ENCODE peak calls at places on chromosomes 12 and 14, in eight cellular contexts. K is mammary epithelial cell, V is K562, F is HepG2, U is astrocyte, Y is neural progenitor cell, X is fibroblast of lung, G is A673. T is an unnamed sample.

GRCh38 chr12:132955094-132955932 is 793 bp downstream of the ZNF605 start:
- DNase-seq in Y (peak), U (peak), V (no peak), G (peak), F (peak), X (peak), K (peak), T (no peak)

GRCh38 chr14:101557811-101558738 is 3.2 kb upstream of the DIO3 start:
- DNase-seq in F (peak), K (no peak), G (no peak), Y (peak), X (no peak), U (no peak), V (peak), T (no peak)

GRCh38 chr14:20327005-20327869 is 5.8 kb downstream of the CCNB1IP1 start:
- DNase-seq in Y (peak), F (peak), V (peak), X (peak), K (peak), G (peak), U (peak), T (no peak)

GRCh38 chr14:75399819-75400678 is 27.8 kb upstream of the JDP2 start:
- DNase-seq in V (no peak), U (no peak), K (peak), G (peak), Y (no peak), F (no peak), X (peak), T (peak)

GRCh38 chr12:124609041-124609984 is 41.9 kb upstream of the NCOR2 start:
- DNase-seq in F (peak), Y (no peak), V (peak), K (peak), G (peak), X (peak), U (no peak), T (peak)

GRCh38 chr14:59333668-59334067 is 131.5 kb downstream of the GPR135 start:
- DNase-seq in X (peak), G (peak), Y (no peak), U (peak), V (no peak), K (peak), F (peak), T (no peak)

GRCh38 chr14:84965279-84965678 is 564.7 kb upstream of the FLRT2 start:
- DNase-seq in U (no peak), F (no peak), G (no peak), K (no peak), X (no peak), Y (no peak), V (no peak), T (no peak)

GRCh38 chr14:29442720-29443119 is 484.9 kb downstream of the PRKD1 start:
- DNase-seq in G (peak), K (peak), Y (no peak), V (no peak), U (peak), F (no peak), X (peak), T (no peak)

GRCh38 chr14:103116645-103117044 is 6.6 kb upstream of the TNFAIP2 start:
- DNase-seq in U (no peak), G (no peak), Y (no peak), V (peak), F (no peak), X (no peak), K (no peak), T (no peak)

GRCh38 chr14:104770851-104771272 is 17.9 kb downstream of the SIVA1 start:
- DNase-seq in Y (no peak), X (no peak), F (no peak), U (no peak), V (peak), K (no peak), G (peak), T (no peak)

GRCh38 chr14:99821519-99822165 is 28.4 kb downstream of the EML1 start:
- DNase-seq in F (no peak), G (no peak), Y (no peak), K (peak), V (peak), X (peak), U (peak), T (peak)

GRCh38 chr12:108772247-108772646 is 40.9 kb upstream of the CORO1C start:
- DNase-seq in F (no peak), K (no peak), G (no peak), V (peak), U (no peak), X (no peak), Y (no peak), T (no peak)

GRCh38 chr14:46368275-46368674 is 283.3 kb downstream of the RPL10L start:
- DNase-seq in G (no peak), U (no peak), K (no peak), F (no peak), Y (no peak), X (no peak), V (no peak), T (no peak)

GRCh38 chr12:67981236-67982164 is 7.7 kb upstream of the IFNG-AS1 start:
- DNase-seq in V (no peak), F (no peak), K (peak), U (peak), G (peak), X (peak), Y (no peak), T (no peak)

GRCh38 chr14:93234798-93235197 is 27.7 kb downstream of the UBR7 start:
- DNase-seq in K (peak), Y (peak), U (peak), F (no peak), X (peak), G (no peak), V (no peak), T (no peak)

GRCh38 chr14:96086574-96087077 is 47.5 kb downstream of the C14orf132 start:
- DNase-seq in V (no peak), K (peak), Y (no peak), X (peak), G (no peak), U (peak), F (no peak), T (no peak)

GRCh38 chr12:25121916-25122315 is 73.0 kb downstream of the DNAI7 start:
- DNase-seq in F (no peak), Y (no peak), X (peak), V (no peak), U (peak), G (no peak), K (peak), T (no peak)

GRCh38 chr12:58554522-58555157 is 365.7 kb downstream of the LRIG3 start:
- DNase-seq in Y (no peak), U (no peak), K (no peak), X (peak), V (no peak), F (no peak), G (no peak), T (no peak)

GRCh38 chr14:72633551-72633950 is 260.4 kb downstream of the DPF3 start:
- DNase-seq in Y (no peak), K (no peak), G (no peak), U (no peak), V (no peak), X (no peak), F (no peak), T (no peak)

GRCh38 chr14:72665259-72665658 is 228.6 kb downstream of the DPF3 start:
- DNase-seq in U (peak), V (no peak), G (no peak), K (peak), X (peak), Y (no peak), F (peak), T (no peak)

GRCh38 chr14:69321601-69322330 is 61.8 kb downstream of the GALNT16 start:
- DNase-seq in G (no peak), Y (no peak), V (no peak), F (no peak), K (no peak), X (no peak), U (no peak), T (no peak)

GRCh38 chr12:15346488-15346887 is 24.2 kb downstream of the PTPRO start:
- DNase-seq in U (no peak), G (no peak), X (no peak), V (no peak), K (no peak), F (no peak), Y (no peak), T (no peak)

GRCh38 chr12:75542942-75543341 is 31.5 kb upstream of the KRR1 start:
- DNase-seq in X (peak), U (no peak), F (no peak), Y (no peak), G (no peak), V (no peak), K (no peak), T (no peak)

GRCh38 chr12:1927751-1928351 is 9.4 kb upstream of the CACNA2D4 start:
- DNase-seq in F (no peak), U (no peak), G (no peak), K (no peak), Y (no peak), X (no peak), V (no peak), T (no peak)

GRCh38 chr14:103239751-103240150 is 94.3 kb upstream of the EIF5 start:
- DNase-seq in Y (no peak), G (no peak), F (no peak), K (no peak), U (no peak), V (no peak), X (no peak), T (no peak)

GRCh38 chr12:54054442-54055332 is 1.1 kb downstream of the HOXC4 start:
- DNase-seq in F (no peak), V (no peak), U (no peak), Y (no peak), K (no peak), X (no peak), G (peak), T (no peak)
- H3K4me3 ChIP-seq in F (no peak), V (no peak), U (peak), Y (no peak), K (peak), X (peak), G (peak), T (no peak)

DNA sequence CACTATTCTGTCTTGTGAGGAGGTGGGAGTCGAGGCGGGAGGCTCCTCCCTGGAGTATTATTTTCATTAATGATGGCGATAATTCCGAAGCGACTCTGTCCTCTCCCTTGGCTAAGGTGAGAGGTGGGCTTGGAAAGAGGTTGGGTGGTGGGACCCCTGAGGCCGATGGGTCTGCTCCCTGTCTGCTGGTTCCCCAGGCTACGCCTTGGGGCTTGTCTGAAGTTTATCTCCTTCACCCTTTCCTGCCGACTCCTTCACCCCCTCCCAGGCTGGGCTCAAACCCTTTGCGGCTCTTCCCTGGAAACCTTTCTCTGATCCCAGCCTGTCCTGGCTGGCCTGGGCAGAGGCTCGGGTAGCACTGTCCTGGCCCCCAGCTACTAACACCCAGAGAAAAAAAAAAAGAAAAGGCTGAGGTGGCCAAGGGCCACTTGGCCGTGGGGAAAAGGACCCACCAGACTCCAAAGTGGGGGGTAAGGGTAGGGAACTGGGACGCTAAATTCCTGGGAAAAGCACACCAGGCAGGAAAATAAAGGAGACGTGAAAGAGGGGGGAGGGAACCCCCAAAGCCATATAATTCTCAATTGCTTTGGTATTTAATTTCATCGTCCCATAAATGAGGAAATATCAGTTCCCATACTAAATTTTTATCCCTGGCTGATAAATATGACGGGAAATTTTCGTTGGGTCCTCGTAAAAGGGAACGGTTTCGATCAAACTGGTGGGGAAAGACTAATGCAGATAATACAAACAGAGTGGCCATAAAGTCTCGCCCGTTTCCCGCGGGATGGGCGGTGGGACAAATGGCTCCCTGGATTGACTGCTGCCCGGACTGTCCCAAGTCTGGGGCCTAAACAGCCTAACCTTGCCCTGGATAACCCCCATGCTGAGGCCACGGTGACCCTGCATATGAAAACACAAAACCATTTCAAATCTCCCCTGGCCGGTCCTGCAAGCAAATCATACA is 2.0 kb upstream of the HOXC10 start:
- DNase-seq in X (no peak), U (no peak), F (no peak), Y (no peak), K (no peak), G (no peak), V (no peak), T (no peak)
- TF ChIP-seq EZH2 in X (no peak), U (no peak), F (no peak), Y (no peak), K (no peak), G (no peak), V (no peak), T (no peak)

GRCh38 chr12:55814257-55814656 is 3.3 kb downstream of the SARNP start:
- DNase-seq in X (no peak), F (no peak), G (no peak), K (no peak), Y (no peak), V (no peak), U (no peak), T (no peak)
- H3K4me3 ChIP-seq in X (no peak), F (no peak), G (no peak), K (no peak), Y (no peak), V (no peak), U (no peak), T (no peak)

GRCh38 chr12:114682920-114683708 is 861 bp downstream of the TBX3 start:
- DNase-seq in Y (peak), F (no peak), X (no peak), V (no peak), U (no peak), K (peak), G (peak), T (no peak)
- TF ChIP-seq EZH2 in Y (peak), F (no peak), X (no peak), V (no peak), U (no peak), K (no peak), G (peak), T (no peak)

GRCh38 chr12:32501835-32502333 is 102.5 kb downstream of the FGD4 start:
- DNase-seq in V (no peak), F (peak), X (peak), Y (peak), K (peak), G (peak), U (peak), T (peak)

GRCh38 chr12:32504626-32505025 is 105.3 kb downstream of the FGD4 start:
- DNase-seq in K (peak), U (no peak), X (no peak), V (no peak), G (peak), F (no peak), Y (no peak), T (no peak)

GRCh38 chr12:32505067-32505466 is 105.7 kb downstream of the FGD4 start:
- DNase-seq in X (no peak), V (no peak), Y (no peak), K (no peak), U (no peak), F (no peak), G (peak), T (no peak)

GRCh38 chr12:32505546-32505945 is 106.2 kb downstream of the FGD4 start:
- DNase-seq in X (no peak), F (no peak), V (no peak), K (no peak), U (no peak), Y (no peak), G (peak), T (no peak)

DNA sequence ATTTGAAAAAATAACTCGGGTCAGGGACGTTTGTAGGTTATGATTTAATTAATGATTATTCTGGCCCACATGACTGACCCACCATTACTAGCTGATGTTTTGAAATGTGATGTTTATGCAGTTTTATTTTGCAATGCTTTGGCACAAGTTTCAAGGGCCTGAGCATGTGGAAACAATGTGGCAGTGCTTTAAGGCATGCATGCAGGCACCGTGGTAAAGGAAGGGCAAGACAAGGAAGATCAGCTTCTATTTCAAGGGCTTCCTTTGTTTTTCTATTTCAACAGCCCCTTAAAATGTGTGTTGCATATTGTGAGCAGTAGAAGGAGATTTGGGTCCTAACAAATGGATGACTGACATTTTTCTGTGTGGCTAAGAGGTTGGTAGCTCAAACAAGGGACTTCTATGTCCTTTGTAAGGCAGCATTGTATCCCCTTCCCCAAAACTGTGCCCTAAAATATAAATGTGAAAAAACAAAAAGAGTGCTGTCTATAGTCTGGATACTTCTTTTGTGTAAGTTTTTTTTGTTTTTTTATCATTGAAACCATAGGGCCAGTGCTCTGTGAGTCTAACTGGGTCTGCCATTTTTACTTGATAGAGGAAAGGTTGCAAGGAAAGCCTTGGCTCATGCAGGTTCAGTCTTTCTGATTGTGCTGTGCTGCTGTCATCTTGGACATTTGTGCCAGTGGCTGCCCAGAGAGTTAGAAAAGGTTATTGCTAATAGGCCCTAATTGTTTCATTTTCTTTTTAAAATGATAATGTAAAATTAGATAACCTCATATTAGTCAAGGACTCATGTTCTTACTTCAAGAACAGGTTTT is 103.5 kb downstream of the FGD4 start:
- DNase-seq in U (peak), X (peak), K (peak), F (no peak), G (peak), V (no peak), Y (peak), T (no peak)
- H3K4me3 ChIP-seq in U (no peak), X (no peak), K (no peak), F (no peak), G (peak), V (no peak), Y (peak), T (peak)

GRCh38 chr14:36522347-36522971 is 2.4 kb upstream of the NKX2-1 start:
- DNase-seq in G (no peak), Y (peak), V (no peak), K (no peak), X (no peak), F (no peak), U (no peak), T (no peak)
- TF ChIP-seq EZH2 in G (no peak), Y (peak), V (no peak), K (peak), X (no peak), F (no peak), U (peak), T (no peak)

T was measured in SK-N-MC.